ENCODE peak calls at places on chromosome 22, in eight cellular contexts. Y is HepG2, S is GM23338, N is H1, K is upper lobe of left lung, W is spleen, X is sigmoid colon, T is SK-N-SH. O is an unnamed sample. For H3K36me3, the result is how much of the 10 kb centered on the place peaks cover.

GRCh38 chr22:37566903-37567798 is 6.9 kb downstream of the CDC42EP1 start:
- DNase-seq in Y (peak), S (peak), N (no peak), K (peak), W (peak), X (peak), T (peak), O (no peak)

GRCh38 chr22:22944268-22944985 is 56.8 kb downstream of the IGLL5 start:
- DNase-seq in Y (no peak), S (peak), N (no peak), K (no peak), W (peak), X (no peak), T (no peak), O (no peak)

GRCh38 chr22:40182231-40182835 is 4.6 kb downstream of the TNRC6B start:
- DNase-seq in Y (no peak), S (no peak), N (no peak), K (no peak), W (no peak), X (no peak), T (no peak), O (no peak)

GRCh38 chr22:27866136-27867091 is 52.6 kb downstream of the PITPNB start:
- DNase-seq in Y (peak), S (no peak), N (no peak), K (no peak), W (no peak), X (peak), T (no peak), O (no peak)

GRCh38 chr22:25334091-25334490 is 114.7 kb downstream of the CRYBB2 start:
- DNase-seq in Y (peak), S (peak), N (no peak), K (no peak), W (no peak), X (no peak), T (no peak), O (no peak)

GRCh38 chr22:43996170-43996980 is 27.7 kb upstream of the PARVB start:
- DNase-seq in Y (no peak), S (no peak), N (no peak), K (peak), W (peak), X (peak), T (no peak), O (no peak)

GRCh38 chr22:22812031-22812905 is 75.3 kb upstream of the IGLL5 start:
- DNase-seq in Y (no peak), S (no peak), N (no peak), K (no peak), W (peak), X (no peak), T (no peak), O (no peak)

GRCh38 chr22:38471237-38471636 is 3.3 kb downstream of the KDELR3 start:
- DNase-seq in Y (no peak), S (no peak), N (no peak), K (no peak), W (peak), X (no peak), T (no peak), O (no peak)

GRCh38 chr22:32018056-32018455 is 25.0 kb upstream of the SLC5A1 start:
- DNase-seq in Y (no peak), S (no peak), N (no peak), K (no peak), W (no peak), X (no peak), T (no peak), O (no peak)

GRCh38 chr22:44224166-44224565 is 43.4 kb downstream of the PARVG start:
- DNase-seq in Y (no peak), S (no peak), N (no peak), K (peak), W (no peak), X (peak), T (no peak), O (no peak)

GRCh38 chr22:39236321-39237275 is 8.2 kb downstream of the PDGFB start:
- DNase-seq in Y (no peak), S (no peak), N (no peak), K (peak), W (no peak), X (no peak), T (no peak), O (no peak)

GRCh38 chr22:25148149-25148691 is 51.4 kb upstream of the CRYBB3 start:
- DNase-seq in Y (no peak), S (peak), N (no peak), K (peak), W (no peak), X (peak), T (no peak), O (no peak)

GRCh38 chr22:32646476-32646875 is 155.0 kb upstream of the TIMP3 start:
- DNase-seq in Y (no peak), S (no peak), N (no peak), K (no peak), W (no peak), X (no peak), T (no peak), O (no peak)

GRCh38 chr22:32536352-32536751 is 61.7 kb downstream of the FBXO7 start:
- DNase-seq in Y (no peak), S (no peak), N (no peak), K (no peak), W (no peak), X (no peak), T (no peak), O (no peak)

GRCh38 chr22:41919357-41920224 is 4.7 kb upstream of the SHISA8 start:
- DNase-seq in Y (no peak), S (peak), N (peak), K (peak), W (peak), X (no peak), T (peak), O (no peak)

GRCh38 chr22:38706101-38706884 is 549 bp downstream of the GTPBP1 start:
- DNase-seq in Y (no peak), S (peak), N (no peak), K (peak), W (no peak), X (peak), T (peak), O (no peak)

GRCh38 chr22:27881404-27881803 is 37.7 kb downstream of the PITPNB start:
- DNase-seq in Y (no peak), S (no peak), N (no peak), K (no peak), W (no peak), X (peak), T (no peak), O (no peak)

GRCh38 chr22:37633082-37633692 is 6.3 kb upstream of the SH3BP1 start:
- DNase-seq in Y (no peak), S (no peak), N (no peak), K (no peak), W (peak), X (no peak), T (no peak), O (no peak)

GRCh38 chr22:41846268-41847002 is 13.5 kb downstream of the SREBF2 start:
- DNase-seq in Y (no peak), S (peak), N (no peak), K (no peak), W (no peak), X (no peak), T (no peak), O (no peak)

GRCh38 chr22:44037519-44038370 is 13.6 kb downstream of the PARVB start:
- DNase-seq in Y (no peak), S (no peak), N (no peak), K (no peak), W (no peak), X (peak), T (no peak), O (no peak)

GRCh38 chr22:38935023-38935422 is 22.4 kb upstream of the APOBEC3A start:
- DNase-seq in Y (no peak), S (no peak), N (no peak), K (peak), W (no peak), X (no peak), T (no peak), O (no peak)

GRCh38 chr22:27885977-27886842 is 32.8 kb downstream of the PITPNB start:
- DNase-seq in Y (peak), S (peak), N (no peak), K (peak), W (no peak), X (no peak), T (peak), O (no peak)

GRCh38 chr22:37260939-37261338 is 16.9 kb upstream of the RAC2 start:
- DNase-seq in Y (peak), S (peak), N (no peak), K (peak), W (peak), X (no peak), T (peak), O (no peak)

DNA sequence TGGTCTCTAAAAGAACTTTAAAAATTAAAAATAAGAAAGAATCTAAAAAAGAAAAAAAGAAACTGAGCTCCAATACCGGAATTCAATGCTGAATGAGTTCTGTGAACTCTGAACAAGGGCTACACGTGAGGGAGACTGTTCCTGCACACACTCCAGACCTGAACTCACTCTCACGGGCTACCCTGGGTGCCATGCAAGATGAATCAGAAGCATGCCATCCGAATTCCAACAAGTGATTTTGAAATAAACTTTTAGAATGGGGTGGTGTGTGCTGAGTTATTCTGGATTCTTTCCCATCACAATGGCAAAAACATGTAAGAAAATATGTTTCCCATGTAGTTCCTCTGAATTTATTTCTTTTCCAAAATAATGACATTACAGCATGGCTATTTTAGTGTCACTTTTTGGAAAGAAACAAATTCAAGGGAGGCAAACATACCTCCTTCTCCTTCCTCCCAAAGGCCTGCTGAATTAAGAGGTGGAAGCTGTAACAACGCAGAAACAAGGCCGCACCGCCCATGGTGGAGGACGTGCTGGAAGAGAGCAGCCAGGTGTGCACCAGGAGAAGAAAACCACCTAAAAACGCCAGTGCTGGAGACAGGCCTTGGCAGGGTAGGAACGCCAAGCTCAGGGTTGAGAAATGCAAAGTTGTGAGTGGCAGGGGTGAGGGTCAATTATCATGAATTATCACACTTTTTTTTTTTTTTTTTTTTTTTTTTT is 63.2 kb upstream of the ARFGAP3 start:
- DNase-seq in Y (no peak), S (no peak), N (no peak), K (peak), W (peak), X (peak), T (no peak), O (no peak)
- TF ChIP-seq POLR2AphosphoS5 in Y (no peak), S (no peak), N (no peak), K (no peak), W (no peak), X (no peak), T (no peak), O (no peak)

DNA sequence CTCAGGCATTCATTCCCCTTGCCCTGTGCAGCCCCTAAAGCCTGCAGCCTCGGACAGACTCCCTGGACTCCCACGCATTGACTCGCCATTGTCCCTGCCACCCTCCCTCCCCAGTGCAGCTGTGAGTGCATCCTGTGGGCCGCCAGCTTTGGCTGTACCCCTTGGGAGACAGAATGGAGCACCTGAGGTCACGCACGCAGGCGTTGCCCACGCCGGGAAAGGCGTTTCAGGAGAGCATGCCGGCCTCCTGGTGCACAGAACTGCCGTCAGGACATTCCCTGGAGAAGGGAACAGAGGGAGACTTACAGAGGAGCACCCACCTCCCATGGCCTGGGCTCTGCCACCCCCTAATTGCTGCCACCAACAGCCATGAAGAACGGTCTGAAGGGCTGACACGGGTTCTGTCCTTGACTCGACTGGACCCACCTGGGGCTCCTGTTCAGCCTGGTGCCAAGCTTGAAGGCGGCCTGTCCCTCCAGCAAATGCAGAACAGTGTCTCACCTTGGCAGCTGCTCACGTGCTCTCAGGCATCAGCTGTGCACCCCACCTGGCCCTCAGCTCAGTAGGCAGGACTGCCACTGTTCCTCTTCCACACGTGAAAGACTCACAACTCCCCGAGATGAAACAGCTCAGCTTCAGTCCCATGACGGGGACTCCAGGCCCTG is 503.8 kb downstream of the BRD1 start:
- DNase-seq in Y (no peak), S (no peak), N (no peak), K (no peak), W (peak), X (no peak), T (no peak), O (no peak)
- H3K36me3 ChIP-seq in Y (under half), S (under half), N (under half), K (under half), W (under half), X (under half), T (under half), O (under half)

DNA sequence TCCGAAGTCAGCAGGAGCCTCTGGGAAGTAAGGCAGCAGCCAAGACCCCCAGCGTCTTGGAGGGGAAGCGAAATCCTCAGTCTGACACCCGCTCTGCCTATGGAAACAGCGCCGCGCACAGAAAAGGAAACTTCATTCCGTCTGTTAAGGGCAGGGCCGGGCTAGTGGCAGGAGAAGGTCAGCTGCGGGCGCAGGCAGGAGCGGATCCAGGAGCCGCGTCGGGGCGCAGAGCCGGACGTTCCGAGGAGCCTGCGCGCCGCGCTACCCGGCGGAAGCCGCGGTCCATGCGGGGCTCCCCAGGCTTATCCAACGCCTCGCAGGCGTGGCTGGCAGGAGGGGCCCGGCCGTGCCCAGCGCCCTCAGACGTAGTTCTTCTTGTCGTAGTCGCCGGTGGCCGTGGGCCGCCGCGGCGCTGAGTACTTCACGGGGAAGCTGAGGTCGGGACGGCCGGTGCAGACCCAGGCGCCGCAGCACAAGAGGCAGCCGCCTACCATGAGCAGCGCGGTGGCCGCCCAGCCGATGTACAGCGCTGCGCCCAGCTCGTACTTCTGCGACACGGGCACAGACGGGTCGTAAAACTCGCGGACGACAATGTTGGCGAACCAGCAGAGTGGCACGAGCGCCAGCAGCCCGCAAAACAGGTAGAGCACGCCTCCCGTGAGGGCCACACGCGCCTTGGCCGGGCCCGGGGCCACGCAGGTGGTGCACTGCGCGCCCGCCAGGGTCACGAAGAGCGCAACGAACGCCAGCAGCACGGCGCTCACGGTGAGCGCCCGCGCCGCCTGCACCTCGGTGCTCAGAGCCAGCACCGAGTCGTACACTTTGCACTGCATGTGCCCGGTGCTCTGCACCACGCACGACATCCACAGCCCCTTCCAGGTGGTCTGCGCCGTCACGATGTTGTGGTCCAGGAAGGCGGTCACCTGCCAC is 705 bp downstream of the CLDN5 start:
- DNase-seq in Y (no peak), S (peak), N (no peak), K (no peak), W (peak), X (no peak), T (peak), O (no peak)
- TF ChIP-seq POLR2AphosphoS5 in Y (no peak), S (no peak), N (no peak), K (peak), W (no peak), X (no peak), T (no peak), O (no peak)

GRCh38 chr22:26460202-26460601 is 23.4 kb downstream of the HPS4 start:
- DNase-seq in Y (no peak), S (no peak), N (no peak), K (no peak), W (no peak), X (no peak), T (no peak), O (no peak)
- H3K36me3 ChIP-seq in Y (half or more), S (under half), N (under half), K (under half), W (half or more), X (half or more), T (half or more), O (half or more)

DNA sequence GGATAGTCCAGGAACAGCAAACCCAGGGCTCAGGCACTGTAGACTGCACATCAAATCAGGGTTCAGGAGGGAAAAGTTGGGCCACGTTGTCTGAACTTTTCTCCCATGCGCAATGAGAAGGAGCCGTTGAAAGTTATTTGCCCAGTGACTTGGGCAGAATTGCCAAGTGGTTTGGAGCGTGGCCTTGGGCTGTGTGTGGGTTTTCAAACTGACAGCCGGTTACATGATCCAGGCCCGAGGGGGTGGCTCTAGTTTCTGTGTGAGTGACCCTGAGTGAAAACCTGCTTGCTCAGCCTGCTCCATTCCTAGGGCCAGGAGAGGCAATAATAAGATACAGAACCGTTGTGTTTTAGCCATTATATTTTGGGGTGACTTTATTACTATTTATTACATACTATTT is 20.3 kb downstream of the MB start:
- DNase-seq in Y (no peak), S (no peak), N (no peak), K (no peak), W (no peak), X (peak), T (no peak), O (no peak)
- TF ChIP-seq POLR2AphosphoS5 in Y (no peak), S (no peak), N (no peak), K (no peak), W (no peak), X (peak), T (no peak), O (no peak)

GRCh38 chr22:29801153-29801552 is 34.0 kb downstream of the UQCR10 start:
- DNase-seq in Y (no peak), S (peak), N (no peak), K (peak), W (no peak), X (no peak), T (no peak), O (no peak)
- H3K36me3 ChIP-seq in Y (half or more), S (under half), N (under half), K (under half), W (half or more), X (half or more), T (half or more), O (half or more)

GRCh38 chr22:46945481-46945880 is 183.0 kb downstream of the TBC1D22A start:
- DNase-seq in Y (no peak), S (no peak), N (no peak), K (no peak), W (no peak), X (no peak), T (no peak), O (no peak)
- TF ChIP-seq POLR2AphosphoS5 in Y (no peak), S (no peak), N (no peak), K (no peak), W (no peak), X (no peak), T (no peak), O (no peak)

GRCh38 chr22:24088796-24089195 is 77.7 kb downstream of the CABIN1 start:
- DNase-seq in Y (no peak), S (peak), N (no peak), K (no peak), W (peak), X (peak), T (no peak), O (no peak)
- H3K36me3 ChIP-seq in Y (half or more), S (under half), N (under half), K (under half), W (half or more), X (half or more), T (half or more), O (half or more)

GRCh38 chr22:20996598-20997535 is 5.1 kb downstream of the THAP7 start:
- DNase-seq in Y (no peak), S (no peak), N (no peak), K (no peak), W (no peak), X (no peak), T (no peak), O (no peak)
- TF ChIP-seq POLR2AphosphoS5 in Y (no peak), S (no peak), N (no peak), K (no peak), W (peak), X (no peak), T (no peak), O (no peak)

O was measured in SK-N-MC.